ENCODE peak calls at places on chromosomes 16 and 17, in eight cellular contexts. Q is fibroblast of lung; W is stimulated activated CD8-positive, alpha-beta memory T cell treated with anti-CD3 and anti-CD28 coated beads, Interleukin-2, amount 100 ng/mL, for 48 hours; H is M059J; L is dorsolateral prefrontal cortex; O is GDM1; G is BE2C; J is T-helper 9 cell. R is an unnamed sample.

GRCh38 chr17:72388765-72389473 is 268.1 kb downstream of the SOX9 start:
- DNase-seq in Q (peak; percentile 67), W (no peak), H (peak; percentile 97), L (no peak), O (no peak), G (no peak), J (no peak), R (no peak)

GRCh38 chr17:81011951-81012350 is 20.3 kb downstream of the CHMP6 start:
- DNase-seq in Q (peak; percentile 54), W (no peak), H (no peak), L (no peak), O (no peak), G (no peak), J (no peak), R (no peak)

GRCh38 chr16:86075839-86076440 is 177.0 kb downstream of the IRF8 start:
- DNase-seq in Q (no peak), W (no peak), H (no peak), L (no peak), O (no peak), G (no peak), J (no peak), R (no peak)

GRCh38 chr16:76176616-76177015 is 100.6 kb upstream of the CNTNAP4 start:
- DNase-seq in Q (no peak), W (no peak), H (no peak), L (no peak), O (no peak), G (no peak), J (no peak), R (no peak)

GRCh38 chr17:77124192-77124908 is 16.4 kb upstream of the SEC14L1 start:
- DNase-seq in Q (peak; percentile 85), W (no peak), H (peak; percentile 94), L (no peak), O (no peak), G (no peak), J (no peak), R (no peak)

GRCh38 chr17:34451313-34451712 is 88.3 kb upstream of the CCL1 start:
- DNase-seq in Q (no peak), W (no peak), H (no peak), L (no peak), O (no peak), G (no peak), J (no peak), R (no peak)

GRCh38 chr17:14352139-14352538 is 51.3 kb downstream of the HS3ST3B1 start:
- DNase-seq in Q (no peak), W (no peak), H (no peak), L (no peak), O (no peak), G (no peak), J (no peak), R (no peak)

GRCh38 chr16:23375643-23376042 is 73.5 kb downstream of the SCNN1B start:
- DNase-seq in Q (no peak), W (no peak), H (no peak), L (no peak), O (no peak), G (no peak), J (no peak), R (no peak)

GRCh38 chr17:50208611-50209061 is 7.2 kb upstream of the COL1A1 start:
- DNase-seq in Q (no peak), W (no peak), H (no peak), L (no peak), O (no peak), G (peak; percentile 51), J (no peak), R (no peak)

GRCh38 chr17:4247981-4248388 is 15.8 kb downstream of the ANKFY1 start:
- DNase-seq in Q (no peak), W (peak; percentile 10), H (no peak), L (no peak), O (no peak), G (no peak), J (no peak), R (no peak)

GRCh38 chr16:55116165-55116894 is 185.7 kb downstream of the IRX5 start:
- DNase-seq in Q (peak; percentile 14), W (no peak), H (peak; percentile 85), L (no peak), O (no peak), G (no peak), J (no peak), R (no peak)

GRCh38 chr16:85566502-85567100 is 46.5 kb upstream of the GSE1 start:
- DNase-seq in Q (no peak), W (no peak), H (no peak), L (no peak), O (no peak), G (no peak), J (no peak), R (no peak)

GRCh38 chr16:13902677-13903076 is 17.3 kb upstream of the ERCC4 start:
- DNase-seq in Q (peak; percentile 69), W (no peak), H (peak; percentile 45), L (no peak), O (no peak), G (no peak), J (no peak), R (no peak)